ENCODE peak calls at places on chromosomes 4 and X, in ten cellular contexts. P is cardiac muscle cell; Q is tibial nerve; V is AG04450; A is CD8-positive, alpha-beta memory T cell; G is esophagus squamous epithelium; O is heart left ventricle; B is tibial artery; F is left ventricle myocardium inferior; R is spleen. L is an unnamed sample.

GRCh38 chrX:24124227-24124799 is 25.2 kb upstream of the ZFX start:
- DNase-seq in R (no peak), V (no peak), Q (no peak), F (no peak), A (no peak), P (no peak), B (no peak), G (no peak), O (no peak), L (no peak)

GRCh38 chr4:118331352-118331751 is 21.5 kb downstream of the PRSS12 start:
- DNase-seq in O (no peak), Q (no peak), P (no peak), V (no peak), A (no peak), G (no peak), F (no peak), R (no peak), B (no peak), L (no peak)

GRCh38 chrX:13015536-13016236 is 28.7 kb downstream of the FAM9C start:
- DNase-seq in G (no peak), F (no peak), O (no peak), Q (no peak), P (no peak), B (no peak), A (no peak), R (no peak), V (no peak), L (no peak)

GRCh38 chr4:156584100-156584499 is 387.5 kb downstream of the PDGFC start:
- DNase-seq in A (no peak), V (no peak), P (no peak), F (no peak), G (no peak), O (no peak), B (no peak), R (no peak), Q (no peak), L (no peak)

GRCh38 chr4:77501851-77502250 is 103.8 kb upstream of the CXCL13 start:
- DNase-seq in G (no peak), P (no peak), Q (no peak), V (no peak), O (no peak), B (no peak), R (no peak), A (no peak), F (no peak), L (no peak)

GRCh38 chrX:119757979-119758681 is at the start of gene SOWAHD:
- DNase-seq in A (peak; percentile 38), R (peak; percentile 90), Q (no peak), V (no peak), B (peak; percentile 69), G (no peak), O (no peak), F (peak; percentile 38), P (peak; percentile 42), L (peak; percentile 60)

GRCh38 chrX:46649421-46650260 is 76.1 kb downstream of the CHST7 start:
- DNase-seq in V (no peak), A (no peak), G (no peak), O (peak; percentile 61), F (peak; percentile 42), Q (no peak), B (no peak), P (no peak), R (no peak), L (peak; percentile 45)

GRCh38 chrX:14028473-14028872 is 1.2 kb downstream of the GEMIN8 start:
- DNase-seq in P (no peak), B (no peak), O (no peak), A (no peak), V (no peak), F (no peak), R (no peak), G (no peak), Q (no peak), L (no peak)

GRCh38 chrX:52979993-52980392 is 21.7 kb upstream of the FAM156A start:
- DNase-seq in Q (no peak), P (no peak), V (no peak), R (no peak), B (no peak), O (no peak), G (no peak), A (no peak), F (no peak), L (peak; percentile 16)

GRCh38 chrX:55132416-55132815 is 43.6 kb downstream of the PAGE2 start:
- DNase-seq in A (no peak), Q (no peak), P (no peak), G (no peak), O (no peak), R (no peak), F (no peak), B (no peak), V (no peak), L (no peak)

GRCh38 chrX:72107320-72107719 is 24.4 kb downstream of the RTL5 start:
- DNase-seq in F (no peak), O (no peak), V (no peak), G (no peak), P (no peak), A (no peak), B (no peak), Q (no peak), R (no peak), L (no peak)

GRCh38 chrX:17412692-17413091 is 37.7 kb downstream of the NHS start:
- DNase-seq in R (no peak), O (no peak), B (no peak), F (no peak), V (peak; percentile 27), P (no peak), Q (no peak), A (no peak), G (no peak), L (no peak)

GRCh38 chrX:17413228-17413627 is 38.2 kb downstream of the NHS start:
- DNase-seq in O (no peak), V (peak; percentile 54), Q (no peak), F (no peak), P (no peak), B (no peak), G (no peak), R (no peak), A (no peak), L (no peak)

GRCh38 chrX:17409566-17410290 is 34.7 kb downstream of the NHS start:
- DNase-seq in A (no peak), R (no peak), Q (no peak), O (no peak), F (no peak), V (no peak), B (no peak), G (no peak), P (no peak), L (peak; percentile 11)

GRCh38 chrX:17414057-17414658 is 39.2 kb downstream of the NHS start:
- DNase-seq in F (no peak), O (no peak), V (no peak), P (no peak), G (no peak), B (peak; percentile 59), R (no peak), A (no peak), Q (no peak), L (no peak)

DNA sequence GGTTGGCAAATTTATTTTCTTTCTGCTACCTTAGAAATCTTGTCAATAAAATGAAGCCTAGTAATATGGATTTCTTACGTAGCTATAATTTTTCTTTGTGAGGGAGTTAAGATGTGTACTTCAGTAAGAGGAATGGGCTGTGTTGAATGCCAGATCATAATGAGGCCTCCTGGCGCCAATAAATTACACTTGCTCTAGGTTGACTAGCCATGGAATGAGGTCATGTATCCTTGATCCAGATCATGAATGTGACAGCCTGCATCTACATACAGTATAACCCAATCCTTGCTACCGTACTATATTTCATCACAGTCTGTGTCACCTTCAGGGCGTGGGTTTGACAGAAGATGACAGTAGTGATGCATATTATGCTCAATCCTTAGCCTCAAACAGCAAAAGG is 36.2 kb downstream of the NHS start:
- DNase-seq in Q (no peak), F (no peak), O (no peak), R (no peak), V (no peak), A (no peak), G (no peak), B (no peak), P (no peak), L (no peak)
- H3K27ac ChIP-seq in Q (no peak overlapping the region), F (no peak overlapping the region), O (no peak overlapping the region), R (no peak overlapping the region), V (no peak overlapping the region), A (no peak overlapping the region), G (no peak overlapping the region), B (no peak overlapping the region), P (no peak overlapping the region), L (no peak overlapping the region)

DNA sequence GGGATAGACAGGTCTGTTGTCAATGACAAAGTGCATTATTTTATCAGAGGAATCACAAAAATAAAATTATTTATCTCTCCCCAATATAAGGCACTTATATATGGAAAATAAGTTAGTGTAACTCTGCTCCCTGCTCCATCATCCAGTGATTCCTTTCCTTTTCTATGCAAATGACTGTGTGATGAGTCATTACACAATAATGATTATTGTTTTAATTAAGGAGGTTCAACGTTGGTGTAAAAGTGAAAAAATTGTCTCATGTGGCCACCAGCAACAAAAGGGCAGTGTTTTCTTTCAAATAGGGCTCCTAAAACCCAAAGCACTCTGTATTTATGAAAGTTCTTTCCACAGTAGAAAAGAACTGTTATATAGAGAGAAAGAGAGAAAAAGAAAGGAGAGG is 16.7 kb downstream of the SLC7A11 start:
- DNase-seq in F (no peak), R (no peak), O (no peak), P (no peak), B (no peak), A (no peak), V (no peak), Q (no peak), G (no peak), L (no peak)
- H3K27ac ChIP-seq in F (no peak overlapping the region), R (no peak overlapping the region), O (no peak overlapping the region), P (no peak overlapping the region), B (no peak overlapping the region), A (no peak overlapping the region), V (no peak overlapping the region), Q (no peak overlapping the region), G (no peak overlapping the region), L (peak overlapping the region; percentile 90)

DNA sequence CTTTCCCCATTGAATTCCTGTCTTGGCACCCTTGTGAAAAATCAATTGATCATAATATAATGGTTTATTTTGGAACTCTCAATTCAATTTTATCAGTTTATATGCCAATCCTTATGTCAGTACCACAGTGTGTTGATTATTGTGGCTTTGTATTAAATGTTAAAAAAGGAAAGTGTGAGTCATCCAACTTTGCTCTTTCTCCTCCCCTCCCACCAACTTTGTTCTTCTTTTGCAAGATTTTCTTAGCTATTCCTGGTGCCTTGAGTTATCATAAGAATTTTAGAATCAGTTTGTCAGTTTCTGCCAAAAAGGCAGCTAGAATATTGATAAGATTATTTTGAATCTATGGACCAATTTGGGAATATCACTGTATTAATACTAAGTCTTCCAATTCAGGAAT is 11.2 kb upstream of the RNF175 start:
- DNase-seq in A (no peak), G (no peak), Q (no peak), O (no peak), B (no peak), V (no peak), P (no peak), F (no peak), R (no peak), L (no peak)
- H3K27ac ChIP-seq in A (no peak overlapping the region), G (no peak overlapping the region), Q (no peak overlapping the region), O (no peak overlapping the region), B (no peak overlapping the region), V (no peak overlapping the region), P (no peak overlapping the region), F (no peak overlapping the region), R (no peak overlapping the region), L (no peak overlapping the region)

DNA sequence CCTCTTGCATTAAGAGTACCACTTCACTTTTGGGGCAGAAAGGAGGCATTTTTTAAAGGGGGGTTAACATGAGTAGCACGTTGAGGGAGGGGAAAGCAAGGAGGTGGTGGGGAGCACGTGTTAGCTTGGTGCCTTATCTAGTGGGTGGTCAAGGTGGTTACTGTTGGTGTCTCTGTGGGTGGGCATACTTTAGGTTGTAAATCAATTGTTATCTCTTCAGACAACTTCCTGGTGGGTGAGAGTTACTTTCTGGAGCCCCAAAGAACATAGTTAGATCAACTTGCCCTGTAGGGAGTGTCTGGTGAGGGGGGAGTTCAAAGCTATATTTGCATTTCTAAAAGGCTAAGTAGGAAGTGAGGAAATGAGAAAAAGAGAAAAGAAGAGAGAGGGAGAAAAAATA is 297.7 kb upstream of the CLNK start:
- DNase-seq in Q (no peak), G (no peak), V (no peak), B (no peak), R (no peak), F (no peak), P (no peak), A (no peak), O (no peak), L (peak; percentile 31)
- H3K27ac ChIP-seq in Q (no peak overlapping the region), G (no peak overlapping the region), V (no peak overlapping the region), B (no peak overlapping the region), R (no peak overlapping the region), F (no peak overlapping the region), P (no peak overlapping the region), A (no peak overlapping the region), O (no peak overlapping the region), L (no peak overlapping the region)